ENCODE peak calls at places on chromosome 11, in seven cellular contexts. D, T, W, K, L, X and V are unnamed samples.

GRCh38 chr11:83326326-83326725 is 40.2 kb upstream of the CCDC90B start:
- DNase-seq in D (no peak), T (no peak), W (no peak), K (no peak), L (no peak), X (no peak), V (no peak)

GRCh38 chr11:104795511-104796213 is 102.6 kb downstream of the CASP12 start:
- DNase-seq in D (no peak), T (no peak), W (no peak), K (no peak), L (no peak), X (no peak), V (no peak)

GRCh38 chr11:123187670-123188507 is 7.2 kb downstream of the CLMP start:
- DNase-seq in D (no peak), T (no peak), W (peak), K (no peak), L (no peak), X (no peak), V (no peak)

GRCh38 chr11:66335531-66336233 is 552 bp downstream of the RIN1 start:
- DNase-seq in D (peak), T (no peak), W (peak), K (no peak), L (no peak), X (peak), V (no peak)

GRCh38 chr11:128956401-128957203 is 13.9 kb upstream of the TP53AIP1 start:
- DNase-seq in D (peak), T (no peak), W (peak), K (no peak), L (peak), X (no peak), V (peak)

GRCh38 chr11:128720522-128720985 is 26.7 kb downstream of the FLI1 start:
- DNase-seq in D (no peak), T (no peak), W (peak), K (peak), L (peak), X (no peak), V (no peak)

GRCh38 chr11:37804666-37805065 is 1206.6 kb upstream of the RAG2 start:
- DNase-seq in D (no peak), T (no peak), W (no peak), K (no peak), L (no peak), X (no peak), V (no peak)

GRCh38 chr11:64092119-64092760 is 56.5 kb downstream of the FLRT1 start:
- DNase-seq in D (no peak), T (no peak), W (no peak), K (no peak), L (no peak), X (no peak), V (no peak)

GRCh38 chr11:65426839-65427690 is 4.5 kb downstream of the NEAT1 start:
- DNase-seq in D (no peak), T (no peak), W (peak), K (no peak), L (no peak), X (peak), V (no peak)

GRCh38 chr11:34869425-34869824 is 46.8 kb downstream of the APIP start:
- DNase-seq in D (no peak), T (no peak), W (no peak), K (peak), L (peak), X (no peak), V (no peak)